ENCODE peak calls at places on chromosomes 2 and 18, in six cellular contexts. One of them, this sample, is unnamed.

GRCh38 chr2:199223791-199224190 is 233.9 kb downstream of the SATB2 start:
- DNase-seq in HFF-Myc: no peak
- DNase-seq in coronary artery: no peak
- DNase-seq in GM13977: no peak
- DNase-seq in tibial artery: no peak
- DNase-seq in BE2C: peak; percentile 29
- DNase-seq in this sample: no peak

GRCh38 chr2:164314148-164314547 is 307.1 kb downstream of the GRB14 start:
- DNase-seq in coronary artery: no peak
- DNase-seq in BE2C: no peak
- DNase-seq in tibial artery: no peak
- DNase-seq in GM13977: no peak
- DNase-seq in HFF-Myc: no peak
- DNase-seq in this sample: no peak

GRCh38 chr2:10810175-10811161 is 2.1 kb downstream of the PDIA6 start:
- DNase-seq in coronary artery: no peak
- DNase-seq in HFF-Myc: no peak
- DNase-seq in GM13977: peak; percentile 62
- DNase-seq in BE2C: no peak
- DNase-seq in tibial artery: no peak
- DNase-seq in this sample: no peak

GRCh38 chr18:79901665-79902064 is 49.8 kb downstream of the SLC66A2 start:
- DNase-seq in coronary artery: no peak
- DNase-seq in GM13977: no peak
- DNase-seq in tibial artery: peak; percentile 11
- DNase-seq in HFF-Myc: no peak
- DNase-seq in BE2C: no peak
- DNase-seq in this sample: no peak

GRCh38 chr18:65906621-65907034 is 155.8 kb downstream of the CDH7 start:
- DNase-seq in tibial artery: no peak
- DNase-seq in coronary artery: no peak
- DNase-seq in GM13977: no peak
- DNase-seq in HFF-Myc: no peak
- DNase-seq in BE2C: no peak
- DNase-seq in this sample: no peak

GRCh38 chr2:145807978-145808377 is 1288.1 kb upstream of the ZEB2 start:
- DNase-seq in coronary artery: no peak
- DNase-seq in GM13977: peak; percentile 4
- DNase-seq in HFF-Myc: no peak
- DNase-seq in BE2C: no peak
- DNase-seq in tibial artery: no peak
- DNase-seq in this sample: no peak

GRCh38 chr2:33552758-33553461 is 46.2 kb downstream of the FAM98A start:
- DNase-seq in HFF-Myc: no peak
- DNase-seq in BE2C: no peak
- DNase-seq in tibial artery: peak; percentile 32
- DNase-seq in GM13977: no peak
- DNase-seq in coronary artery: no peak
- DNase-seq in this sample: no peak

GRCh38 chr18:48238206-48238605 is 171.0 kb downstream of the ZBTB7C start:
- DNase-seq in GM13977: no peak
- DNase-seq in tibial artery: no peak
- DNase-seq in BE2C: no peak
- DNase-seq in coronary artery: no peak
- DNase-seq in HFF-Myc: no peak
- DNase-seq in this sample: no peak

GRCh38 chr18:71287268-71287667 is 998.4 kb downstream of the SOCS6 start:
- DNase-seq in GM13977: no peak
- DNase-seq in BE2C: no peak
- DNase-seq in HFF-Myc: no peak
- DNase-seq in tibial artery: no peak
- DNase-seq in coronary artery: no peak
- DNase-seq in this sample: no peak

GRCh38 chr2:63696496-63696895 is 107.7 kb downstream of the MDH1 start:
- DNase-seq in HFF-Myc: no peak
- DNase-seq in GM13977: no peak
- DNase-seq in BE2C: no peak
- DNase-seq in coronary artery: no peak
- DNase-seq in tibial artery: no peak
- DNase-seq in this sample: no peak

GRCh38 chr2:4445821-4446220 is 742.4 kb downstream of the DCDC2C start:
- DNase-seq in coronary artery: no peak
- DNase-seq in HFF-Myc: no peak
- DNase-seq in GM13977: no peak
- DNase-seq in BE2C: peak; percentile 12
- DNase-seq in tibial artery: no peak
- DNase-seq in this sample: no peak

GRCh38 chr2:189402932-189403331 is 38.3 kb upstream of the WDR75 start:
- DNase-seq in coronary artery: no peak
- DNase-seq in tibial artery: no peak
- DNase-seq in BE2C: no peak
- DNase-seq in HFF-Myc: no peak
- DNase-seq in GM13977: no peak
- DNase-seq in this sample: no peak

GRCh38 chr2:143936758-143937562 is 583.0 kb downstream of the ZEB2 start:
- DNase-seq in tibial artery: peak; percentile 27
- DNase-seq in BE2C: peak; percentile 43
- DNase-seq in HFF-Myc: no peak
- DNase-seq in coronary artery: no peak
- DNase-seq in GM13977: peak; percentile 55
- DNase-seq in this sample: peak; percentile 51

GRCh38 chr2:12990523-12990922 is 273.8 kb downstream of the TRIB2 start:
- DNase-seq in GM13977: no peak
- DNase-seq in HFF-Myc: no peak
- DNase-seq in tibial artery: no peak
- DNase-seq in coronary artery: no peak
- DNase-seq in BE2C: no peak
- DNase-seq in this sample: no peak

GRCh38 chr2:25309402-25309801 is 32.3 kb downstream of the DNMT3A start:
- DNase-seq in HFF-Myc: no peak
- DNase-seq in BE2C: peak; percentile 80
- DNase-seq in coronary artery: no peak
- DNase-seq in GM13977: peak; percentile 63
- DNase-seq in tibial artery: peak; percentile 43
- DNase-seq in this sample: peak; percentile 61

GRCh38 chr2:143949121-143949848 is 570.6 kb downstream of the ZEB2 start:
- DNase-seq in BE2C: no peak
- DNase-seq in coronary artery: no peak
- DNase-seq in HFF-Myc: no peak
- DNase-seq in GM13977: no peak
- DNase-seq in tibial artery: no peak
- DNase-seq in this sample: no peak

GRCh38 chr2:137969418-137969765 is 5.1 kb downstream of the HNMT start:
- DNase-seq in HFF-Myc: peak; percentile 17
- DNase-seq in BE2C: no peak
- DNase-seq in tibial artery: no peak
- DNase-seq in coronary artery: no peak
- DNase-seq in GM13977: no peak
- DNase-seq in this sample: no peak

GRCh38 chr2:55231546-55232083 is 478 bp downstream of the CLHC1 start:
- DNase-seq in tibial artery: no peak
- DNase-seq in HFF-Myc: no peak
- DNase-seq in GM13977: no peak
- DNase-seq in coronary artery: no peak
- DNase-seq in BE2C: no peak
- DNase-seq in this sample: no peak

GRCh38 chr2:138223321-138223720 is 259.0 kb downstream of the HNMT start:
- DNase-seq in HFF-Myc: no peak
- DNase-seq in tibial artery: no peak
- DNase-seq in BE2C: no peak
- DNase-seq in GM13977: no peak
- DNase-seq in coronary artery: no peak
- DNase-seq in this sample: no peak

GRCh38 chr2:235129856-235130255 is 178.0 kb downstream of the SH3BP4 start:
- DNase-seq in BE2C: no peak
- DNase-seq in HFF-Myc: no peak
- DNase-seq in tibial artery: no peak
- DNase-seq in GM13977: no peak
- DNase-seq in coronary artery: no peak
- DNase-seq in this sample: no peak

GRCh38 chr2:49973917-49974368 is 819.6 kb upstream of the FSHR start:
- DNase-seq in tibial artery: no peak
- DNase-seq in coronary artery: no peak
- DNase-seq in HFF-Myc: no peak
- DNase-seq in BE2C: peak; percentile 73
- DNase-seq in GM13977: peak; percentile 16
- DNase-seq in this sample: peak; percentile 11

GRCh38 chr2:43225093-43225787 is 1.2 kb downstream of the ZFP36L2 start:
- DNase-seq in tibial artery: peak; percentile 57
- DNase-seq in BE2C: peak; percentile 58
- DNase-seq in GM13977: peak; percentile 57
- DNase-seq in coronary artery: no peak
- DNase-seq in HFF-Myc: no peak
- DNase-seq in this sample: no peak

GRCh38 chr2:174824098-174824497 is 59.8 kb upstream of the CHRNA1 start:
- DNase-seq in coronary artery: no peak
- DNase-seq in GM13977: no peak
- DNase-seq in tibial artery: no peak
- DNase-seq in BE2C: no peak
- DNase-seq in HFF-Myc: no peak
- DNase-seq in this sample: no peak

GRCh38 chr2:228556707-228557106 is 375.2 kb upstream of the SPHKAP start:
- DNase-seq in tibial artery: no peak
- DNase-seq in BE2C: no peak
- DNase-seq in coronary artery: no peak
- DNase-seq in HFF-Myc: no peak
- DNase-seq in GM13977: no peak
- DNase-seq in this sample: no peak

GRCh38 chr2:167294031-167294774 is 405.9 kb downstream of the XIRP2 start:
- DNase-seq in HFF-Myc: no peak
- DNase-seq in BE2C: peak; percentile 14
- DNase-seq in tibial artery: no peak
- DNase-seq in coronary artery: no peak
- DNase-seq in GM13977: no peak
- DNase-seq in this sample: peak; percentile 14

DNA sequence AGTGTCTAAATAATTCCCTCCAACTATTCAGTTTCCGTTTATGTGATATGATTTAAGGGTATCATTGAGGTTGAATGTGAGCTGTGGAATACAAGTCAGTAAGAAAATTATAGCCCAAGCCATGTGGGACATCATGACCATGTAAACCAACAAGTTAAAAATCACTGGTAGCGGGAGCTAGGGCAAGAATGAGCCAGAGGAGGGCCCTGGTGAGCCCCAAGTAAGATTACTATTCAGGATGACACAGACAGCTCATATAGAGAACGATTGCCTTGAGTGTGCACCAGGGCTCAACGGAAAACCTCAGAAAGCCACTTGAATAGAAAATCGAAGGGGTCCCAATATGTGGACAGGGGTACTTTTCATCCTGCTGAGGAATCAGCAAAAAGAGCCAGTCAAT is 87.8 kb upstream of the RBMS1 start:
- DNase-seq in tibial artery: no peak
- DNase-seq in BE2C: no peak
- DNase-seq in GM13977: no peak
- DNase-seq in HFF-Myc: no peak
- DNase-seq in coronary artery: no peak
- DNase-seq in this sample: no peak
- TF ChIP-seq CTCF in tibial artery: no peak
- TF ChIP-seq CTCF in BE2C: peak; percentile 32
- TF ChIP-seq CTCF in GM13977: no peak
- TF ChIP-seq CTCF in HFF-Myc: no peak
- TF ChIP-seq CTCF in coronary artery: no peak
- TF ChIP-seq CTCF in this sample: no peak

GRCh38 chr18:13376298-13376840 is 157.8 kb downstream of the LDLRAD4 start:
- DNase-seq in tibial artery: no peak
- DNase-seq in GM13977: no peak
- DNase-seq in coronary artery: peak; percentile 69
- DNase-seq in BE2C: no peak
- DNase-seq in HFF-Myc: no peak
- DNase-seq in this sample: no peak

GRCh38 chr18:13374468-13375301 is 156.1 kb downstream of the LDLRAD4 start:
- DNase-seq in BE2C: no peak
- DNase-seq in tibial artery: no peak
- DNase-seq in GM13977: no peak
- DNase-seq in HFF-Myc: no peak
- DNase-seq in coronary artery: peak; percentile 83
- DNase-seq in this sample: no peak

GRCh38 chr18:13376841-13377351 is 158.3 kb downstream of the LDLRAD4 start:
- DNase-seq in BE2C: no peak
- DNase-seq in GM13977: no peak
- DNase-seq in coronary artery: peak; percentile 68
- DNase-seq in HFF-Myc: no peak
- DNase-seq in tibial artery: no peak
- DNase-seq in this sample: no peak

GRCh38 chr18:13374096-13374467 is 155.5 kb downstream of the LDLRAD4 start:
- DNase-seq in coronary artery: peak; percentile 72
- DNase-seq in BE2C: no peak
- DNase-seq in tibial artery: no peak
- DNase-seq in GM13977: no peak
- DNase-seq in HFF-Myc: no peak
- DNase-seq in this sample: no peak

GRCh38 chr18:13375302-13376255 is 157.0 kb downstream of the LDLRAD4 start:
- DNase-seq in GM13977: peak; percentile 84
- DNase-seq in HFF-Myc: peak; percentile 54
- DNase-seq in BE2C: peak; percentile 36
- DNase-seq in coronary artery: peak; percentile 90
- DNase-seq in tibial artery: peak; percentile 90
- DNase-seq in this sample: peak; percentile 84
- TF ChIP-seq CTCF in GM13977: no peak
- TF ChIP-seq CTCF in HFF-Myc: no peak
- TF ChIP-seq CTCF in BE2C: peak; percentile 16
- TF ChIP-seq CTCF in coronary artery: no peak
- TF ChIP-seq CTCF in tibial artery: no peak
- TF ChIP-seq CTCF in this sample: no peak

DNA sequence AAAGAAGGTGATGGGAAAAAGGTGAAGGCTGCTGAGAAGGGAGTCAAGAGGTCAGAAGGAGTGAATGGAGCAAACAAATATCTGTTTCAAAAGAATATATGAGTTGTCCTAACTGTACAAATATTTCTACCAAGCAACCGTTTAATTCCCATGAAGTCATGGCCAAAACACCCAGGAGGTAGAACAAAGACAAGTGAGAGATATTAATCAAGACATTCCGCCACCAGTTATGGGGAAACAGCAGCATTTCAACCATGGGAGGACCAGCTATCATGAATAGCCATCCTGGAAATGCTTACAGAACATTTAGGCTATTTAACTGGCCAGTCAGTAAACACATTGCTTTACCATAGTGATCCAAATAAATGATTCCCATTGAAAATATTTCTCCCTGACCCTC is 396.3 kb downstream of the IRS1 start:
- DNase-seq in BE2C: no peak
- DNase-seq in GM13977: no peak
- DNase-seq in HFF-Myc: no peak
- DNase-seq in tibial artery: no peak
- DNase-seq in coronary artery: no peak
- DNase-seq in this sample: no peak
- TF ChIP-seq CTCF in BE2C: no peak
- TF ChIP-seq CTCF in GM13977: no peak
- TF ChIP-seq CTCF in HFF-Myc: no peak
- TF ChIP-seq CTCF in tibial artery: no peak
- TF ChIP-seq CTCF in coronary artery: no peak
- TF ChIP-seq CTCF in this sample: no peak

GRCh38 chr2:68500649-68501048 is 33.3 kb downstream of the APLF start:
- DNase-seq in GM13977: no peak
- DNase-seq in BE2C: no peak
- DNase-seq in HFF-Myc: no peak
- DNase-seq in coronary artery: no peak
- DNase-seq in tibial artery: no peak
- DNase-seq in this sample: no peak

GRCh38 chr2:68506170-68506569 is 38.8 kb downstream of the APLF start:
- DNase-seq in tibial artery: no peak
- DNase-seq in HFF-Myc: no peak
- DNase-seq in coronary artery: no peak
- DNase-seq in GM13977: no peak
- DNase-seq in BE2C: no peak
- DNase-seq in this sample: no peak

GRCh38 chr2:68505603-68506159 is 38.3 kb downstream of the APLF start:
- DNase-seq in tibial artery: no peak
- DNase-seq in HFF-Myc: no peak
- DNase-seq in BE2C: no peak
- DNase-seq in coronary artery: no peak
- DNase-seq in GM13977: no peak
- DNase-seq in this sample: no peak
- TF ChIP-seq CTCF in tibial artery: no peak
- TF ChIP-seq CTCF in HFF-Myc: no peak
- TF ChIP-seq CTCF in BE2C: no peak
- TF ChIP-seq CTCF in coronary artery: no peak
- TF ChIP-seq CTCF in GM13977: no peak
- TF ChIP-seq CTCF in this sample: no peak

This sample was measured in GM10248.